ENCODE peak calls at places on chromosomes 7 and 10, in five cellular contexts. M is left lung, W is SJCRH30, Z is pancreas, V is fibroblast of lung. G is an unnamed sample.

GRCh38 chr10:97210576-97210975 is 24.8 kb upstream of the SLIT1 start:
- DNase-seq in M (no peak), W (peak; percentile 91), Z (peak; percentile 79), V (peak; percentile 71), G (peak; percentile 50)

GRCh38 chr10:89003344-89003743 is 12.7 kb downstream of the FAS start:
- DNase-seq in M (no peak), W (no peak), Z (no peak), V (no peak), G (no peak)

GRCh38 chr10:95440756-95441546 is 120.2 kb downstream of the SORBS1 start:
- DNase-seq in M (no peak), W (no peak), Z (peak; percentile 39), V (no peak), G (peak; percentile 4)

GRCh38 chr7:96217147-96217546 is 104.8 kb downstream of the SLC25A13 start:
- DNase-seq in M (no peak), W (no peak), Z (no peak), V (no peak), G (no peak)

GRCh38 chr10:33155720-33156638 is 178.5 kb downstream of the NRP1 start:
- DNase-seq in M (no peak), W (peak; percentile 54), Z (peak; percentile 59), V (peak; percentile 87), G (peak; percentile 71)

GRCh38 chr7:94295805-94296204 is 98.9 kb upstream of the COL1A2 start:
- DNase-seq in M (no peak), W (peak; percentile 64), Z (no peak), V (peak; percentile 92), G (no peak)

GRCh38 chr7:67625257-67625713 is 628.7 kb downstream of the TYW1 start:
- DNase-seq in M (no peak), W (peak; percentile 87), Z (peak; percentile 64), V (peak; percentile 61), G (peak; percentile 6)

GRCh38 chr7:29243777-29244655 is 49.4 kb downstream of the CHN2 start:
- DNase-seq in M (no peak), W (no peak), Z (no peak), V (no peak), G (peak; percentile 43)

GRCh38 chr10:108360187-108360586 is 1195.7 kb upstream of the SORCS1 start:
- DNase-seq in M (no peak), W (no peak), Z (no peak), V (no peak), G (no peak)

GRCh38 chr10:75342397-75342796 is 59.2 kb downstream of the ZNF503 start:
- DNase-seq in M (no peak), W (no peak), Z (no peak), V (no peak), G (no peak)

GRCh38 chr10:129971381-129972144 is 7.5 kb upstream of the EBF3 start:
- DNase-seq in M (peak; percentile 87), W (peak; percentile 54), Z (peak; percentile 53), V (peak; percentile 47), G (no peak)
- H3K27me3 ChIP-seq in M (peaks cover 100% of the 10 kb centered on the region), W (no peaks in the 10 kb centered on the region), Z (peaks cover 27% of the 10 kb centered on the region), V (peaks cover 39% of the 10 kb centered on the region), G (peaks cover 25% of the 10 kb centered on the region)

GRCh38 chr10:100479059-100479458 is 16.2 kb downstream of the WNT8B start:
- DNase-seq in M (no peak), W (no peak), Z (no peak), V (no peak), G (no peak)
- H3K27me3 ChIP-seq in M (peaks cover 54% of the 10 kb centered on the region), W (peaks cover 4% of the 10 kb centered on the region), Z (no peaks in the 10 kb centered on the region), V (peaks cover 24% of the 10 kb centered on the region), G (peaks cover 18% of the 10 kb centered on the region)

GRCh38 chr7:150567168-150567567 is at the start of gene GIMAP4:
- DNase-seq in M (no peak), W (no peak), Z (no peak), V (no peak), G (peak; percentile 35)

GRCh38 chr7:150567846-150568245 is 656 bp downstream of the GIMAP4 start:
- DNase-seq in M (no peak), W (no peak), Z (no peak), V (no peak), G (no peak)

GRCh38 chr7:150565239-150565638 is 2.0 kb upstream of the GIMAP4 start:
- DNase-seq in M (no peak), W (no peak), Z (no peak), V (no peak), G (no peak)

GRCh38 chr7:150566123-150566522 is 1.1 kb upstream of the GIMAP4 start:
- DNase-seq in M (no peak), W (no peak), Z (no peak), V (no peak), G (no peak)

GRCh38 chr7:150566572-150566971 is 618 bp upstream of the GIMAP4 start:
- DNase-seq in M (no peak), W (no peak), Z (no peak), V (no peak), G (no peak)
- H3K27me3 ChIP-seq in M (no peaks in the 10 kb centered on the region), W (peaks cover 2% of the 10 kb centered on the region), Z (no peaks in the 10 kb centered on the region), V (no peaks in the 10 kb centered on the region), G (no peaks in the 10 kb centered on the region)

DNA sequence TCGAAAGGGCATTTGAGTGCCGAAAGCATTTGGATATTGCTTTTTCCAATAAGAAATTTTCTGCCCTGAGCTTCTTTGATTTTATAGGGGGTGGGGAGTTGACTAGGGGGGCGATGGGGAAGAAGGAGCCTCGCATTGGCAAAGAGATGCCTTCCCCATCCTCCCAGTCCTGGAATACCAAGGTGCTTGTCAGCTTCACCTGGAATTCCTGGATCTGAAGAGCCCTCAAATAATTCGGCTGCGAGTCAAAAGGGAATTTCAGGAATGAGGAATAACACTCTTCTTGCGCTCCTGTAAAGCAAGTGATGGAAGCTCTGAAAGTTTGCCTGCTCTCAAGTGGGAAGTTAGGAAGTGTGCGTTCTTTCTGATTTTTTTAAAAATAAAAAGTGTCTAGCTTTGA is 7.3 kb downstream of the NXPH1 start:
- DNase-seq in M (no peak), W (no peak), Z (no peak), V (no peak), G (no peak)
- H3K27me3 ChIP-seq in M (peaks cover 100% of the 10 kb centered on the region), W (no peaks in the 10 kb centered on the region), Z (peaks cover 32% of the 10 kb centered on the region), V (no peaks in the 10 kb centered on the region), G (peaks cover 46% of the 10 kb centered on the region)

DNA sequence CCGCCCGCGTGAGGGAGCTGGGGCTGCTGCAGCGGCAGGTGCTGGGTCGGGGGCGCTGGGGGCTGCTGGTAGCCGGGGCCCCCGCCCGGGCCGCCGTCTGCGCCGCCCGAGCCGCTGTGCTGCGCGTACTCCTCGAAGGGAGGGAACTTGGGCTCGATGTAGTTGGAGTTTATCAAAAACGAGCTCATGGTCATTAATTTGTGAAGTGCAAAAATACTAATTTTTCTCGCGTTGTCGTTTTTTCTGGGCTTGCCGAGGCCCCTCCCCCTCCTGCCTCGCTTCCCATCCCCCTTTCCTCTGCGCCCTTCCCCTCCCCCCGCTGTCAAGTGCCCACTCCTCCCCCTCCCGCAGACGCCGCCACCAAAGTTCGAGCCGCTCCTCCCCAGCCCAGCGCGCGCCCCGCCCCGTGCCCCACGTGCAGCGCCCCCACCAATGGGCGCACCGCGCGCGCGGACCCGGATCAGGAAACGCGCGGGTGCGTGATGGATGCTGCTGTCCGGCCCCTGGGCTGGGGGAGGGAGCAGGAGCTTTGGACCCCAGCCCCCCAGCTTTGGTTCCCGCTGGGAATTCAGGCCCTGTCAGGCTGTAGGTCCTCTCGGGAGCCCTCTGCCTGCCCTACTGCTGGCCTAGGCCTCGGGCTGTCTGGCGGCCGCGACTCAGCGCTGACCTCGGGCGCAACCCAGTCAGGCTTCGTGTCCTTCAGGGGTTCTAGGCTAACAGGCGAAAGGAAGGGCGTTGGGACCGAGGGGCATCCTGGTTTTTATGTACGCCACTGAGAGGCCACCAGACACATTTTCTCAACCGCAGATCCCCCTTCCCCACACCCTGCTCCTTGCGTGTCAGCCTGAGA is at the start of gene HOXA4:
- DNase-seq in M (peak; percentile 89), W (peak; percentile 90), Z (peak; percentile 37), V (peak; percentile 89), G (peak; percentile 48)
- H3K27me3 ChIP-seq in M (peaks cover 96% of the 10 kb centered on the region), W (no peaks in the 10 kb centered on the region), Z (peaks cover 20% of the 10 kb centered on the region), V (no peaks in the 10 kb centered on the region), G (peaks cover 6% of the 10 kb centered on the region)

GRCh38 chr10:100723180-100723579 is 22.2 kb upstream of the PAX2 start:
- DNase-seq in M (no peak), W (no peak), Z (no peak), V (no peak), G (no peak)

GRCh38 chr10:100725041-100725440 is 20.3 kb upstream of the PAX2 start:
- DNase-seq in M (no peak), W (no peak), Z (no peak), V (no peak), G (no peak)

GRCh38 chr10:100723769-100724530 is 21.4 kb upstream of the PAX2 start:
- DNase-seq in M (peak; percentile 69), W (no peak), Z (no peak), V (no peak), G (no peak)

GRCh38 chr10:100727808-100728207 is 17.6 kb upstream of the PAX2 start:
- DNase-seq in M (no peak), W (no peak), Z (no peak), V (no peak), G (no peak)

GRCh38 chr10:100724531-100725027 is 20.8 kb upstream of the PAX2 start:
- DNase-seq in M (no peak), W (no peak), Z (no peak), V (no peak), G (no peak)
- H3K27me3 ChIP-seq in M (peaks cover 100% of the 10 kb centered on the region), W (no peaks in the 10 kb centered on the region), Z (peaks cover 6% of the 10 kb centered on the region), V (peaks cover 38% of the 10 kb centered on the region), G (peaks cover 32% of the 10 kb centered on the region)

DNA sequence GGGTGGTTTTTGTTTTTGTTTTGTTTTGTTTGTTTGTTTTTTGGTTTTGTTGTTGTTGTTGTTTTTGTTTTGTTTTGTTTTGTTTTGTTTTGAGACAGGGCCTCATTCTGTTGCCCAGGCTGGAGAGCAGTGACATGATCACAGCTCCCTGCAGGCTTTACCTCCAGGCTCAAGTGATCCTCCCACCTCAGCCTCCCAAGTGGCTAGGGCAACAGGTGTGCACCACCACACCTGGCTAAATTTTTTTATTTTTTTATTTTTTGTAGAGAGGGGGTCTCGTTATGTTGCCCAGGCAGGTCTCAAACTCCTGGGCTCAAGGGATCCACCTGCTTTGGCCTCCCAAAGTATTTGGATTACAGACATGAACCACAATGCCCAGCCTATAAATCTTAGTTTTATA is 115.9 kb upstream of the NFE2L3 start:
- DNase-seq in M (no peak), W (no peak), Z (no peak), V (no peak), G (no peak)
- H3K27me3 ChIP-seq in M (peaks cover 37% of the 10 kb centered on the region), W (peaks cover 8% of the 10 kb centered on the region), Z (no peaks in the 10 kb centered on the region), V (no peaks in the 10 kb centered on the region), G (no peaks in the 10 kb centered on the region)

DNA sequence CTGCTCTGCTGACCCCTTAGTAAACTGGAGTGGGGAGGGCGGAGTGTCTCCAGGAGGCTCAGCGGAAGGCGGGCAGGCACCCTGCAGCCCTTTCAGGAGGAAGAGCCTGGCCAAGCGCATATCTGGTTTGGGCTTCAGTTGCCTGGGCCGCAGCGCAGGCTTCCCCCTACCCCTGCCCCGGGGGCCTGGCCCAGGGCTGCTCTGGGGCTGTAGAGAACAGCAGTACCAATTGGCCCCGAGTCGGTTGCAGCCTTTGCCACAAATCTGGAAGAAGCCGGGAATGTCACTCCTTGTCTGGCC is 28.1 kb upstream of the JAKMIP3 start:
- DNase-seq in M (no peak), W (no peak), Z (no peak), V (no peak), G (no peak)
- H3K27me3 ChIP-seq in M (peaks cover 94% of the 10 kb centered on the region), W (no peaks in the 10 kb centered on the region), Z (no peaks in the 10 kb centered on the region), V (peaks cover 23% of the 10 kb centered on the region), G (peaks cover 5% of the 10 kb centered on the region)

DNA sequence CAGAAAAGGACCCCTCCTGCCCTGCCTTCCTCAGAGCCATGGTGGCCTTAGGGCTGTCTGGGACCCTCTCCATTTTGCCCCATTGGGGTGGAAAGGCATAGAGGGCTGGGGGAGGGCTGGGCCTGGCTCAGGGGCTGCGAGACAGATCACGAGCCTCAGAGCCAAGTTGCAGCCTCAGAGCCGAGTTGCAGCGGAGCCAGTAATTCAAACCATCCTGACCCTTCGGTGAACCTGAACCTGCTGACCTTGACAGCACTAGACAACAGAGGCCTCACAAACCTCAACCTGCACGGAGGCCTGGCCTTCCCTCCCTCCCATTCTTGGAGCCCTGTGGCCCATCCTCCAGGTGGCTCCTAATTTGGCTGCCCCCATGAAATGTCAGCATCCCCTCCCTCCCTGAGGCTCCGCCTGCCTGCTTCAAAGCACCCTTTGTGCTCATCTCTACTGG is 45.4 kb downstream of the PAX2 start:
- DNase-seq in M (no peak), W (no peak), Z (no peak), V (no peak), G (no peak)
- H3K27me3 ChIP-seq in M (peaks cover 93% of the 10 kb centered on the region), W (no peaks in the 10 kb centered on the region), Z (no peaks in the 10 kb centered on the region), V (peaks cover 6% of the 10 kb centered on the region), G (no peaks in the 10 kb centered on the region)

G was measured in CD4-positive, alpha-beta memory T cell.